ENCODE peak calls at places on chromosome 9, in nine cellular contexts. One of them, this sample, is unnamed.

GRCh38 chr9:109781086-109781485 is 1.1 kb downstream of the PALM2AKAP2 start:
- ATAC-seq in activated CD4-positive, alpha-beta T cell treated with anti-CD3 and anti-CD28 coated beads for 36 hours: no peak
- ATAC-seq in aorta: no peak
- ATAC-seq in HepG2: no peak
- ATAC-seq in Right ventricle myocardium superior: peak; percentile 17
- ATAC-seq in CD4-positive, CD25-positive, alpha-beta regulatory T cell: no peak
- ATAC-seq in stimulated activated naive CD8-positive, alpha-beta T cell treated with anti-CD3 and anti-CD28 coated beads, Interleukin-15, Interleukin-2, amounts not matched to agents 100 U/mL and 50 U/mL, for 24 hours: no peak
- ATAC-seq in heart right ventricle: peak; percentile 18
- ATAC-seq in heart left ventricle: peak; percentile 11
- ATAC-seq in this sample: no peak

GRCh38 chr9:104747245-104747564 is 278 bp upstream of the NIPSNAP3A start:
- ATAC-seq in activated CD4-positive, alpha-beta T cell treated with anti-CD3 and anti-CD28 coated beads for 36 hours: no peak
- ATAC-seq in aorta: peak; percentile 37
- ATAC-seq in HepG2: peak; percentile 63
- ATAC-seq in Right ventricle myocardium superior: peak; percentile 36
- ATAC-seq in CD4-positive, CD25-positive, alpha-beta regulatory T cell: no peak
- ATAC-seq in stimulated activated naive CD8-positive, alpha-beta T cell treated with anti-CD3 and anti-CD28 coated beads, Interleukin-15, Interleukin-2, amounts not matched to agents 100 U/mL and 50 U/mL, for 24 hours: no peak
- ATAC-seq in heart right ventricle: no peak
- ATAC-seq in heart left ventricle: peak; percentile 37
- ATAC-seq in this sample: peak; percentile 26

GRCh38 chr9:91824591-91825339 is 125.3 kb downstream of the ROR2 start:
- ATAC-seq in activated CD4-positive, alpha-beta T cell treated with anti-CD3 and anti-CD28 coated beads for 36 hours: no peak
- ATAC-seq in aorta: no peak
- ATAC-seq in HepG2: no peak
- ATAC-seq in Right ventricle myocardium superior: peak; percentile 72
- ATAC-seq in CD4-positive, CD25-positive, alpha-beta regulatory T cell: no peak
- ATAC-seq in stimulated activated naive CD8-positive, alpha-beta T cell treated with anti-CD3 and anti-CD28 coated beads, Interleukin-15, Interleukin-2, amounts not matched to agents 100 U/mL and 50 U/mL, for 24 hours: no peak
- ATAC-seq in heart right ventricle: peak; percentile 22
- ATAC-seq in heart left ventricle: peak; percentile 67
- ATAC-seq in this sample: no peak

GRCh38 chr9:76624381-76625048 is 139.7 kb upstream of the PCA3 start:
- ATAC-seq in activated CD4-positive, alpha-beta T cell treated with anti-CD3 and anti-CD28 coated beads for 36 hours: no peak
- ATAC-seq in aorta: no peak
- ATAC-seq in HepG2: no peak
- ATAC-seq in Right ventricle myocardium superior: no peak
- ATAC-seq in CD4-positive, CD25-positive, alpha-beta regulatory T cell: no peak
- ATAC-seq in stimulated activated naive CD8-positive, alpha-beta T cell treated with anti-CD3 and anti-CD28 coated beads, Interleukin-15, Interleukin-2, amounts not matched to agents 100 U/mL and 50 U/mL, for 24 hours: no peak
- ATAC-seq in heart right ventricle: no peak
- ATAC-seq in heart left ventricle: no peak
- ATAC-seq in this sample: no peak

GRCh38 chr9:29806941-29807625 is 2233.8 kb upstream of the C9orf72 start:
- ATAC-seq in activated CD4-positive, alpha-beta T cell treated with anti-CD3 and anti-CD28 coated beads for 36 hours: no peak
- ATAC-seq in aorta: no peak
- ATAC-seq in HepG2: no peak
- ATAC-seq in Right ventricle myocardium superior: no peak
- ATAC-seq in CD4-positive, CD25-positive, alpha-beta regulatory T cell: no peak
- ATAC-seq in stimulated activated naive CD8-positive, alpha-beta T cell treated with anti-CD3 and anti-CD28 coated beads, Interleukin-15, Interleukin-2, amounts not matched to agents 100 U/mL and 50 U/mL, for 24 hours: no peak
- ATAC-seq in heart right ventricle: no peak
- ATAC-seq in heart left ventricle: no peak
- ATAC-seq in this sample: no peak

GRCh38 chr9:107423540-107423939 is 66.0 kb downstream of the KLF4 start:
- ATAC-seq in activated CD4-positive, alpha-beta T cell treated with anti-CD3 and anti-CD28 coated beads for 36 hours: no peak
- ATAC-seq in aorta: no peak
- ATAC-seq in HepG2: no peak
- ATAC-seq in Right ventricle myocardium superior: no peak
- ATAC-seq in CD4-positive, CD25-positive, alpha-beta regulatory T cell: no peak
- ATAC-seq in stimulated activated naive CD8-positive, alpha-beta T cell treated with anti-CD3 and anti-CD28 coated beads, Interleukin-15, Interleukin-2, amounts not matched to agents 100 U/mL and 50 U/mL, for 24 hours: no peak
- ATAC-seq in heart right ventricle: no peak
- ATAC-seq in heart left ventricle: no peak
- ATAC-seq in this sample: no peak

GRCh38 chr9:37238122-37238521 is 117.7 kb downstream of the ZCCHC7 start:
- ATAC-seq in activated CD4-positive, alpha-beta T cell treated with anti-CD3 and anti-CD28 coated beads for 36 hours: no peak
- ATAC-seq in aorta: no peak
- ATAC-seq in HepG2: no peak
- ATAC-seq in Right ventricle myocardium superior: no peak
- ATAC-seq in CD4-positive, CD25-positive, alpha-beta regulatory T cell: no peak
- ATAC-seq in stimulated activated naive CD8-positive, alpha-beta T cell treated with anti-CD3 and anti-CD28 coated beads, Interleukin-15, Interleukin-2, amounts not matched to agents 100 U/mL and 50 U/mL, for 24 hours: no peak
- ATAC-seq in heart right ventricle: no peak
- ATAC-seq in heart left ventricle: no peak
- ATAC-seq in this sample: no peak

GRCh38 chr9:101716629-101717028 is 21.8 kb downstream of the GRIN3A start:
- ATAC-seq in activated CD4-positive, alpha-beta T cell treated with anti-CD3 and anti-CD28 coated beads for 36 hours: no peak
- ATAC-seq in aorta: no peak
- ATAC-seq in HepG2: no peak
- ATAC-seq in Right ventricle myocardium superior: peak; percentile 85
- ATAC-seq in CD4-positive, CD25-positive, alpha-beta regulatory T cell: no peak
- ATAC-seq in stimulated activated naive CD8-positive, alpha-beta T cell treated with anti-CD3 and anti-CD28 coated beads, Interleukin-15, Interleukin-2, amounts not matched to agents 100 U/mL and 50 U/mL, for 24 hours: no peak
- ATAC-seq in heart right ventricle: no peak
- ATAC-seq in heart left ventricle: peak; percentile 84
- ATAC-seq in this sample: no peak